ENCODE peak calls at places on chromosomes 16 and 17, in seven cellular contexts. Q is heart right ventricle, C is PC-3, B is cardiac muscle cell, G is tibial artery, K is fibroblast of lung, X is BE2C. P is an unnamed sample.

GRCh38 chr17:33055171-33055611 is 63.5 kb downstream of the SPACA3 start:
- DNase-seq in K (peak; percentile 25), C (no peak), B (no peak), G (no peak), X (no peak), Q (no peak), P (no peak)

GRCh38 chr16:58010886-58011285 is 9.7 kb downstream of the USB1 start:
- DNase-seq in B (no peak), X (no peak), G (no peak), C (no peak), K (no peak), Q (no peak), P (no peak)

GRCh38 chr16:15765880-15766279 is 90.9 kb downstream of the MYH11 start:
- DNase-seq in K (no peak), B (peak; percentile 63), X (peak; percentile 79), C (peak; percentile 62), G (no peak), Q (no peak), P (peak; percentile 33)

GRCh38 chr17:55527520-55528118 is 16.4 kb upstream of the SMIM36 start:
- DNase-seq in G (no peak), B (peak; percentile 69), C (peak; percentile 70), K (peak; percentile 49), Q (no peak), X (peak; percentile 60), P (peak; percentile 48)

GRCh38 chr17:17384961-17385360 is 81.8 kb downstream of the NT5M start:
- DNase-seq in Q (no peak), B (no peak), G (no peak), K (no peak), X (no peak), C (no peak), P (no peak)

GRCh38 chr16:12406840-12407690 is 396.6 kb downstream of the CPPED1 start:
- DNase-seq in K (peak; percentile 31), Q (no peak), B (no peak), C (peak; percentile 63), G (no peak), X (no peak), P (peak; percentile 4)

GRCh38 chr16:51404386-51404785 is 253.3 kb upstream of the SALL1 start:
- DNase-seq in Q (no peak), C (no peak), G (no peak), X (no peak), B (no peak), K (peak; percentile 16), P (peak; percentile 21)

GRCh38 chr17:3988297-3989120 is 24.3 kb upstream of the ATP2A3 start:
- DNase-seq in C (no peak), K (peak; percentile 41), B (no peak), G (no peak), X (no peak), Q (no peak), P (no peak)

GRCh38 chr17:80948961-80949450 is 42.6 kb upstream of the CHMP6 start:
- DNase-seq in X (no peak), Q (peak; percentile 7), C (no peak), K (no peak), B (no peak), G (peak; percentile 78), P (no peak)

GRCh38 chr17:32516450-32516849 is 29.7 kb downstream of the CDK5R1 start:
- DNase-seq in G (no peak), B (peak; percentile 74), X (no peak), Q (no peak), K (no peak), C (no peak), P (no peak)

GRCh38 chr17:62605588-62605987 is 21.9 kb upstream of the MRC2 start:
- DNase-seq in X (no peak), Q (no peak), C (no peak), B (no peak), G (no peak), K (no peak), P (no peak)

GRCh38 chr17:41868568-41868967 is 3.3 kb upstream of the KLHL11 start:
- DNase-seq in B (no peak), K (no peak), C (no peak), X (no peak), G (no peak), Q (no peak), P (no peak)

GRCh38 chr17:67602974-67603373 is 114.8 kb upstream of the NOL11 start:
- DNase-seq in C (peak; percentile 75), K (peak; percentile 41), Q (no peak), X (peak; percentile 54), G (no peak), B (peak; percentile 65), P (peak; percentile 28)

GRCh38 chr17:8726951-8727555 is 17.6 kb downstream of the CCDC42 start:
- DNase-seq in K (peak; percentile 31), X (no peak), B (no peak), Q (no peak), G (peak; percentile 75), C (no peak), P (peak; percentile 50)

GRCh38 chr16:67115649-67116048 is 5.9 kb downstream of the PHAF1 start:
- DNase-seq in X (no peak), B (no peak), Q (no peak), C (peak; percentile 80), K (peak; percentile 93), G (peak; percentile 54), P (peak; percentile 88)

GRCh38 chr17:2723997-2724782 is 12.6 kb upstream of the CLUH start:
- DNase-seq in X (no peak), C (peak; percentile 46), Q (peak; percentile 49), K (no peak), B (no peak), G (no peak), P (no peak)

GRCh38 chr17:83144421-83145357 is 65.3 kb downstream of the METRNL start:
- DNase-seq in X (peak; percentile 62), Q (no peak), K (no peak), G (peak; percentile 79), C (no peak), B (no peak), P (no peak)

GRCh38 chr16:84999200-84999599 is 12.1 kb downstream of the ZDHHC7 start:
- DNase-seq in Q (no peak), C (peak; percentile 70), K (peak; percentile 63), G (no peak), X (no peak), B (no peak), P (peak; percentile 74)
- H3K4me3 ChIP-seq in Q (no peak overlapping the region), C (peak overlapping the region; percentile 52), K (no peak overlapping the region), G (no peak overlapping the region), X (no peak overlapping the region), B (no peak overlapping the region), P (no peak overlapping the region)

DNA sequence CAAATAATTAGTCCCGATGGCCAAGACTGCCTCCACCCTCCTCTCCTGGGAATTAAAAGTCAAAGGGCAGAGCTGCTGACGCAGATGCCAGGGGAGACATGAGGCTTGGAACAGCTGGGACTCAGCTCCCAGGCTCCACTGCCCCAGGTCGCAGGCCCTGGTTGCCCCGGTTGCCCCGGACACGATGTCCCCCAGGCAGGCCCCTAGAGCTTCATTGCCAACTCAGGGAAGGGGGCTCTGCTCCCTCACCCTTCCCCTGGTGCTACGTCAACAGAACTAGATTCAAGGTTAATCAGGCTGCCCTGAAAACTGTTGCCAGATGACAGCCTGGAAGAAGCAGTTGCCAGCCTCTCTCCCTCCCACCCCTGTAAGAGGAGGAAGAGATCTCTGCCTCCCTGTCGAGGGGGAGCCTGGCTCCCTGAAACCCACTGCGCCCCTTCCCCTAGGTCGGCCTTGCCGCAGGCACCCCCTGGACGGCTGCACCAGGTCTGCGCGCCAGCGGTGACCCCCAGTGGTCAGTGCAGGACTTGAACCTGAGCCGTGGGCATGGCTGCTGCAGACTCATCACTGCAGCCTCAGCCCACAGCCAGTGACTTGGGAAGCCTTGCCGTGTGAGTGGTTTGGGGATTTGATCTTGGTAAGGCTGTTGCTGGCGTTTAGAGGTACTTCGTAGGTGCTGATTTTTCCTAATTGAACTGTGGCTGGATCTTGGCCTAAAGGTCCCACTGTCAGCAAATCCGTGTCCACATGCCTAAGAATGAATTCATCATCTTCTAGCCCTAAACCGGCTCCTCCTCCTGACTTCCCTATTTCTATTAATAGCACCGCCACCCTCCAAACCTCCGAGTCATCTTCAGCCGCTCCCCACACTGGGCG is 84.1 kb upstream of the TOB1 start:
- DNase-seq in C (peak; percentile 96), Q (peak; percentile 80), B (peak; percentile 72), K (peak; percentile 90), X (peak; percentile 76), G (peak; percentile 96), P (peak; percentile 92)
- TF ChIP-seq CTCF in C (peak; percentile 99), Q (peak; percentile 78), B (peak; percentile 77), K (peak; percentile 61), X (peak; percentile 75), G (peak; percentile 85), P (peak; percentile 74)

DNA sequence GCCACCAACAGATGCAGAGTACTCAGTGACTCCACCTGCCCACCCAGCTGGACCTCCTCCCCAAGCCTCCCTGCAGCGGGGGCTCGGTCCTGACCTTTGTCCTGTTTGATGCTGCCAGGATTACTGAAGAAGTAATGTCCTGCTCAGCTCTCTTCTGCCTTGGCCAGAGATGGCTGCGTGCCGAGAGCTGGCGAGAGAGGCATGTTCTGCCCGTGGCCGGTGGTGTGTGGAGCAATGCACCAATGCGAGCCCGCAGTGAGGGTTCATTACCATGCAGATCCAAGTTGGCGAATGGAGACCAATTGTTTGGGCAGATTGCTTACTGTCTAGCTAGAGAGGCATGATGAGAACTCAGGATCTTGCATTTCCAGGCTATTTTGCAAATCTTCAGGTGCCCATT is 248.9 kb downstream of the ENGASE start:
- DNase-seq in X (no peak), G (no peak), Q (no peak), C (no peak), B (no peak), K (no peak), P (no peak)
- H3K27me3 ChIP-seq in X (peaks cover 87% of the 10 kb centered on the region), G (peaks cover 78% of the 10 kb centered on the region), Q (peaks cover 33% of the 10 kb centered on the region), C (peaks cover 81% of the 10 kb centered on the region), B (peaks cover 37% of the 10 kb centered on the region), K (no peaks in the 10 kb centered on the region), P (no peaks in the 10 kb centered on the region)

GRCh38 chr17:50581316-50581715 is 20.8 kb downstream of the CACNA1G start:
- DNase-seq in G (no peak), K (no peak), X (no peak), C (no peak), B (no peak), Q (no peak), P (no peak)
- H3K4me3 ChIP-seq in G (no peak overlapping the region), K (no peak overlapping the region), X (no peak overlapping the region), C (no peak overlapping the region), B (no peak overlapping the region), Q (no peak overlapping the region), P (no peak overlapping the region)